ENCODE peak calls at places on chromosome 6, in six cellular contexts. One of them, this sample, is unnamed.
A peak's percentile ranks its signal among the peaks of the same experiment; 100 is the strongest.

GRCh38 chr6:108168980-108169800 is 3.4 kb downstream of the NR2E1 start:
- DNase-seq in upper lobe of right lung: no peak
- DNase-seq in astrocyte: no peak
- DNase-seq in neural progenitor cell: peak; percentile 73
- DNase-seq in Peyer's patch: no peak
- DNase-seq in WERI-Rb-1: no peak
- DNase-seq in this sample: peak; percentile 51

GRCh38 chr6:148768646-148769270 is 21.9 kb downstream of the UST start:
- DNase-seq in Peyer's patch: no peak
- DNase-seq in WERI-Rb-1: no peak
- DNase-seq in upper lobe of right lung: no peak
- DNase-seq in astrocyte: no peak
- DNase-seq in neural progenitor cell: no peak
- DNase-seq in this sample: no peak

GRCh38 chr6:48184644-48185043 is 73.6 kb upstream of the PTCHD4 start:
- DNase-seq in astrocyte: peak; percentile 2
- DNase-seq in WERI-Rb-1: no peak
- DNase-seq in Peyer's patch: no peak
- DNase-seq in neural progenitor cell: no peak
- DNase-seq in upper lobe of right lung: no peak
- DNase-seq in this sample: no peak

GRCh38 chr6:108550256-108550655 is 10.5 kb upstream of the FOXO3 start:
- DNase-seq in upper lobe of right lung: no peak
- DNase-seq in astrocyte: no peak
- DNase-seq in Peyer's patch: no peak
- DNase-seq in neural progenitor cell: no peak
- DNase-seq in WERI-Rb-1: no peak
- DNase-seq in this sample: no peak

GRCh38 chr6:115514656-115515055 is 546.0 kb downstream of the FRK start:
- DNase-seq in upper lobe of right lung: no peak
- DNase-seq in Peyer's patch: no peak
- DNase-seq in neural progenitor cell: no peak
- DNase-seq in astrocyte: peak; percentile 14
- DNase-seq in WERI-Rb-1: no peak
- DNase-seq in this sample: no peak

GRCh38 chr6:153092082-153093013 is 38.7 kb downstream of the RGS17 start:
- DNase-seq in astrocyte: peak; percentile 84
- DNase-seq in WERI-Rb-1: no peak
- DNase-seq in neural progenitor cell: no peak
- DNase-seq in upper lobe of right lung: no peak
- DNase-seq in Peyer's patch: no peak
- DNase-seq in this sample: peak; percentile 61

GRCh38 chr6:16494781-16495180 is 256.4 kb downstream of the GMPR start:
- DNase-seq in neural progenitor cell: no peak
- DNase-seq in Peyer's patch: no peak
- DNase-seq in astrocyte: peak; percentile 54
- DNase-seq in WERI-Rb-1: no peak
- DNase-seq in upper lobe of right lung: no peak
- DNase-seq in this sample: no peak

GRCh38 chr6:32116674-32117073 is 7.5 kb upstream of the TNXB start:
- DNase-seq in astrocyte: no peak
- DNase-seq in Peyer's patch: no peak
- DNase-seq in upper lobe of right lung: no peak
- DNase-seq in neural progenitor cell: peak; percentile 54
- DNase-seq in WERI-Rb-1: peak; percentile 81
- DNase-seq in this sample: peak; percentile 59

GRCh38 chr6:170186006-170186908 is 104.6 kb downstream of the DLL1 start:
- DNase-seq in WERI-Rb-1: no peak
- DNase-seq in neural progenitor cell: no peak
- DNase-seq in astrocyte: no peak
- DNase-seq in upper lobe of right lung: peak; percentile 48
- DNase-seq in Peyer's patch: no peak
- DNase-seq in this sample: no peak

GRCh38 chr6:170184324-170184723 is 106.6 kb downstream of the DLL1 start:
- DNase-seq in Peyer's patch: no peak
- DNase-seq in WERI-Rb-1: no peak
- DNase-seq in neural progenitor cell: no peak
- DNase-seq in astrocyte: no peak
- DNase-seq in upper lobe of right lung: peak; percentile 48
- DNase-seq in this sample: no peak

GRCh38 chr6:170183521-170183920 is 107.4 kb downstream of the DLL1 start:
- DNase-seq in neural progenitor cell: no peak
- DNase-seq in Peyer's patch: no peak
- DNase-seq in WERI-Rb-1: no peak
- DNase-seq in upper lobe of right lung: no peak
- DNase-seq in astrocyte: no peak
- DNase-seq in this sample: no peak

GRCh38 chr6:170186909-170187668 is 103.8 kb downstream of the DLL1 start:
- DNase-seq in WERI-Rb-1: no peak
- DNase-seq in neural progenitor cell: no peak
- DNase-seq in astrocyte: no peak
- DNase-seq in Peyer's patch: no peak
- DNase-seq in upper lobe of right lung: no peak
- DNase-seq in this sample: no peak

DNA sequence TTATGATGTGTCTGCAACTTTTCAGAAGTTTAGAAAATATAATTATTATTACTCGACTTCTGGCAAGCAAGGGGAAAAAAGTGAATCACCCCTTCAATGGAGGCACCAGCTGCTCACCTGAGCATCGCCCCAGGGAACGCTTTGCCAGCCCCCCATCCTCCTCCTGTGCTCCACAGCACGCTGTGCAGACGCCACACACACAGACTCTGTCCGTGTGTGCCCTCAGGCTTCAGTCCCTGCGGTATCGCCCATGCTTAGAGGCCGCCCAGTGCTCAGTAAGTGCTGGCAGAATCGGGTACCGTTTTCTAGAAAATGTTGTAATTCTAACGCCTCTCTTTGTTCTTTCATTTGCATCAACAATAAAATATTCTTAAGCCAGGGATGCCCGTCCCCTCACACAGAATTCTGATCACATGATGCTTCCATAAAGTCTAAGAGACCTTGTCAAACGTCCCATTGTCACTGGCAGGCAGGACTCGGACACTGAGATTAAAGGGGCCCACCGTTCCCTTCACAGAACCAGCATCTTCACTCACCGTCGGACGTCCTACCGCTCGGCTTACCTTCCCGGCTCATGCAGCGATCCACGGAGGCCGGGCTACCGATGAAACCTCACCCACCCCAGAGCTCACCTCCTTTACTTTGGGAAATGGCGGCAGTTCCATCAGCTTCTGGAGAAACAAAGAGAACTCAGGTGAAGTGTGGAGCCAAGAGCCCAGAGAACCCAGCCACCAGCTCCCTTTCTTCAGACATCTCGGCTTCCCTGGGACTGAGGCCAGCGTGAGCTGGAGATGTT is 105.5 kb downstream of the DLL1 start:
- DNase-seq in upper lobe of right lung: peak; percentile 58
- DNase-seq in astrocyte: no peak
- DNase-seq in Peyer's patch: no peak
- DNase-seq in WERI-Rb-1: no peak
- DNase-seq in neural progenitor cell: no peak
- DNase-seq in this sample: no peak
- H3K36me3 ChIP-seq in upper lobe of right lung: no peaks in the 10 kb centered on the region
- H3K36me3 ChIP-seq in astrocyte: no peaks in the 10 kb centered on the region
- H3K36me3 ChIP-seq in Peyer's patch: no peaks in the 10 kb centered on the region
- H3K36me3 ChIP-seq in WERI-Rb-1: no peaks in the 10 kb centered on the region
- H3K36me3 ChIP-seq in neural progenitor cell: no peaks in the 10 kb centered on the region
- H3K36me3 ChIP-seq in this sample: no peaks in the 10 kb centered on the region

DNA sequence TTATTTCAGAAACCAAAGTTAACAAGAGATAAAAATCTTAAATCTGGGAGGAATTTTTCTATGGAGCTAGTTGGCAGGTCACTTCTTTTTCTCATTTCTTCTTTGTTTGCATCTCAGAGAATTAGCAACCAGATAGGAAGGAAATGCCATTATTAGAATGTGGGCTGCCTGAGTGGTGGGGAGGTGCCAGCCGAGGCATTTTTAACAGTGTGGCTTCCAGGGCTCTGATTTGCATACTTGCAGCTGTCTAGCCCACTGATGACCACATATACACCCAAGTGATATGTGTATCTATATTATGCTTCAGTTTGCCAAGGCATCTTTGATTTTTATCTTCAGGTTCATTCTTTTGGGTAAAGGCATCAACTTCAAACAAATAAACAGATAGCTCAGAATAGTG is 206.7 kb downstream of the CLIC5 start:
- DNase-seq in neural progenitor cell: no peak
- DNase-seq in upper lobe of right lung: no peak
- DNase-seq in astrocyte: no peak
- DNase-seq in WERI-Rb-1: no peak
- DNase-seq in Peyer's patch: peak; percentile 29
- DNase-seq in this sample: peak; percentile 69
- H3K4me3 ChIP-seq in neural progenitor cell: no peak overlapping the region
- H3K4me3 ChIP-seq in upper lobe of right lung: no peak overlapping the region
- H3K4me3 ChIP-seq in astrocyte: no peak overlapping the region
- H3K4me3 ChIP-seq in WERI-Rb-1: no peak overlapping the region
- H3K4me3 ChIP-seq in Peyer's patch: no peak overlapping the region
- H3K4me3 ChIP-seq in this sample: no peak overlapping the region

DNA sequence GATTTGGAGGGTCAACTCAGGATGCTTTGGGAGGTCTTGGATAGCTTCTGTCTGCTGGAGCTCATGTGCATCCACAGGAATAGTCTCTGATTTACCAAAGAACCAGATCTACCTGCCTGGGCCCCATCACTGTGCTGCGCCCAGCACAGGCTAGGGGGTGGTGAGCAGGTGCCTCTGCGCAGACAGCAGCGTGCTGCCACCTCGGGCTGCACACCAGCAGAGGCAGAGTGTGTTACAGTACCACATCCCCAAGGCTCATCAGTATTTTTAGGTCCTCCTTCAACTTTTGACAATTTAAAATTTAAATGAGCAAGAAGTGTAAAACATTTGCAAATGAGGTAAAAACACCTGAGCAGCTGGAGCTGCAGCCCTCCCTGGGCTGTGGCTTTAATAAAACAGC is 324.8 kb downstream of the ZFAND3 start:
- DNase-seq in Peyer's patch: no peak
- DNase-seq in upper lobe of right lung: peak; percentile 26
- DNase-seq in astrocyte: no peak
- DNase-seq in WERI-Rb-1: no peak
- DNase-seq in neural progenitor cell: no peak
- DNase-seq in this sample: no peak
- H3K36me3 ChIP-seq in Peyer's patch: peaks cover 13% of the 10 kb centered on the region
- H3K36me3 ChIP-seq in upper lobe of right lung: no peaks in the 10 kb centered on the region
- H3K36me3 ChIP-seq in astrocyte: no peaks in the 10 kb centered on the region
- H3K36me3 ChIP-seq in WERI-Rb-1: peaks cover 10% of the 10 kb centered on the region
- H3K36me3 ChIP-seq in neural progenitor cell: no peaks in the 10 kb centered on the region
- H3K36me3 ChIP-seq in this sample: no peaks in the 10 kb centered on the region

DNA sequence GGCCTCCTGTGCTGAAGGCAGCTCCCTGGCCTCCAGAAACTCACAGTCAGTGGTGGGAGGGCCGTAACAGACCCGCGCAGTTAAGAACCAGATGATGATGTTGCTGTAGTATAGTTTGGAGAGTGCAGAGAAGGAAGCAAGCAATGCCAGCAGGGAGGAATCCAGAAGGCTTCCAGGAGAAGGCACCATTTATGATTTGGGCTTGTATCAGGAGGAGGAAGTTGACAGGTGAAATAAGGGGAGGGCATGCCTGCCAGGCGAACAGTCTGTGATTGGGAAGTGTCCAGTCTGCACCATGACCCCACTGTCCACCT is 13.3 kb upstream of the BAK1 start:
- DNase-seq in Peyer's patch: no peak
- DNase-seq in astrocyte: no peak
- DNase-seq in upper lobe of right lung: no peak
- DNase-seq in neural progenitor cell: no peak
- DNase-seq in WERI-Rb-1: no peak
- DNase-seq in this sample: no peak
- H3K4me3 ChIP-seq in Peyer's patch: peak overlapping the region; percentile 41
- H3K4me3 ChIP-seq in astrocyte: peak overlapping the region; percentile 23
- H3K4me3 ChIP-seq in upper lobe of right lung: peak overlapping the region; percentile 25
- H3K4me3 ChIP-seq in neural progenitor cell: peak overlapping the region; percentile 32
- H3K4me3 ChIP-seq in WERI-Rb-1: no peak overlapping the region
- H3K4me3 ChIP-seq in this sample: no peak overlapping the region

DNA sequence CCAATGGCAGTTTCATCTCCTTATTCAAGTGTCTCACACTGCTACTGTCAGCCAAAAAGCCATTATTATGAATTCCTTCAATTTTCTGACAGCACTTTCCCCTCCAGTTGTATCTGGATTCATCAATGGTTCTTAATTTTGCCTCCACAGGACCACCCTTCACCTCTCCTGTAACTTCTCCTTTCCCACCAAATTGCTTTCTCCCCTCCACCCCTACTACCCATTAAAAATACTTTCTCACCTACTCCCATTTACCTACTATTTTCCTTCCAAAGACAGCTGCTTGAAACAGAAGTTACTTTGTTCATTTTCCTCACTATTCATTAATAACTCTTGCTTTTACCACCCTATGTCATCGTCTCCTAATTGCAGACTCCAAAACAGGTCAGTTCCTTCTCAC is 29.8 kb downstream of the DEK start:
- DNase-seq in WERI-Rb-1: no peak
- DNase-seq in neural progenitor cell: no peak
- DNase-seq in Peyer's patch: no peak
- DNase-seq in upper lobe of right lung: no peak
- DNase-seq in astrocyte: no peak
- DNase-seq in this sample: no peak
- H3K36me3 ChIP-seq in WERI-Rb-1: peaks cover 94% of the 10 kb centered on the region
- H3K36me3 ChIP-seq in neural progenitor cell: peaks cover 56% of the 10 kb centered on the region
- H3K36me3 ChIP-seq in Peyer's patch: peaks cover 57% of the 10 kb centered on the region
- H3K36me3 ChIP-seq in upper lobe of right lung: peaks cover 47% of the 10 kb centered on the region
- H3K36me3 ChIP-seq in astrocyte: peaks cover 10% of the 10 kb centered on the region
- H3K36me3 ChIP-seq in this sample: peaks cover 68% of the 10 kb centered on the region

GRCh38 chr6:77462359-77463307 is 658 bp downstream of the HTR1B start:
- DNase-seq in Peyer's patch: no peak
- DNase-seq in WERI-Rb-1: no peak
- DNase-seq in astrocyte: peak; percentile 30
- DNase-seq in upper lobe of right lung: peak; percentile 55
- DNase-seq in neural progenitor cell: peak; percentile 58
- DNase-seq in this sample: no peak
- H3K4me3 ChIP-seq in Peyer's patch: peak overlapping the region; percentile 35
- H3K4me3 ChIP-seq in WERI-Rb-1: no peak overlapping the region
- H3K4me3 ChIP-seq in astrocyte: peak overlapping the region; percentile 84
- H3K4me3 ChIP-seq in upper lobe of right lung: peak overlapping the region; percentile 32
- H3K4me3 ChIP-seq in neural progenitor cell: peak overlapping the region; percentile 72
- H3K4me3 ChIP-seq in this sample: no peak overlapping the region

DNA sequence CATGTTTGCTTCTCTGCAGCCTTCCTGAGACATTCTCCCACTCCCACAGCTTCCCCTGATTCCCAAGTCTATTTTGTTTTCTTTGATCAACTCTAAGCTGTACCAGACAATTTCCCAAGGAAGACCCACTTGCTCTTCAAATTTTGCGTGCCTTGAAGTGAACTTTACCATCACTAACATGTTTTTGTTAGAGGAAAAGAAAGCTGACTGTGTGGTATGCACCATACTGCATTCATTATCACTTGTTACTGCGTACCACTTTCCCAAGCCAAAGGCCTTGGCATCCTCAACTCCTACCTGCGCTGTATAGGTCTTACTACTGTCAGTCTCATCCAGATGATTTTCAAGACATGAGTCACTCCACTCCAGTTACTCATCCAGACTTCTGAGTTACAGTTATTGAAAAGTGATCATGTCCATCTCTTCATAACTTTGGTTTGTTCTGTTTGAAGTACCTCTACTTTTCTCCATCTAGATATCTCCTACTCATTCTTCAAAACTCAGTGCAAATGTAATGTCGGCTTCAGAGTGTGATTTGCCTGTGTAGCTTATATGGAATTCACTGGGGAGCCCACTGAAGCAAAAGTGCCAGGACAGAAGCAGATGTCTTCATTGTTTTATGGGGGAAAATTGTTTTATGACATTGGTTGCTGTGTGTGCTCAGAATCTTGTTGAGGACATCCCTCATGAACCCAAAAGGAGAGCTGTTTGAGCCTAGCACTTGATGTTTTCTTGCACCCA is 5.2 kb downstream of the RPS12 start:
- DNase-seq in upper lobe of right lung: no peak
- DNase-seq in Peyer's patch: no peak
- DNase-seq in neural progenitor cell: no peak
- DNase-seq in astrocyte: no peak
- DNase-seq in WERI-Rb-1: no peak
- DNase-seq in this sample: no peak
- H3K36me3 ChIP-seq in upper lobe of right lung: peaks cover 47% of the 10 kb centered on the region
- H3K36me3 ChIP-seq in Peyer's patch: peaks cover 39% of the 10 kb centered on the region
- H3K36me3 ChIP-seq in neural progenitor cell: peaks cover 13% of the 10 kb centered on the region
- H3K36me3 ChIP-seq in astrocyte: peaks cover 46% of the 10 kb centered on the region
- H3K36me3 ChIP-seq in WERI-Rb-1: peaks cover 52% of the 10 kb centered on the region
- H3K36me3 ChIP-seq in this sample: peaks cover 50% of the 10 kb centered on the region